ENCODE peak calls at places on chromosome 11, in four cellular contexts. J is Ammon's horn, L is SJSA1, X is fibroblast of mammary gland. S is an unnamed sample.
A peak's percentile ranks its signal among the peaks of the same experiment; 100 is the strongest.

GRCh38 chr11:80462211-80462610 is 1021.4 kb upstream of the TENM4 start:
- DNase-seq in J (no peak), L (no peak), X (peak; percentile 1), S (no peak)

GRCh38 chr11:46064221-46064620 is 57.0 kb downstream of the PHF21A start:
- DNase-seq in L (no peak), J (no peak), X (peak; percentile 12), S (no peak)

GRCh38 chr11:69126286-69126685 is 29.4 kb upstream of the SMIM38 start:
- DNase-seq in J (no peak), L (no peak), X (no peak), S (peak; percentile 59)

GRCh38 chr11:111982019-111982464 is 43.2 kb upstream of the DLAT start:
- DNase-seq in J (peak; percentile 59), L (no peak), X (peak; percentile 46), S (peak; percentile 86)

GRCh38 chr11:119416606-119417580 is 6.1 kb downstream of the THY1 start:
- DNase-seq in J (peak; percentile 43), L (no peak), X (peak; percentile 73), S (no peak)

GRCh38 chr11:62707277-62707771 is at the start of the genes BSCL2 and GNG3:
- DNase-seq in J (peak; percentile 91), X (no peak), L (no peak), S (peak; percentile 99)

GRCh38 chr11:128021304-128022006 is 565.9 kb downstream of the ETS1 start:
- DNase-seq in L (no peak), X (no peak), J (no peak), S (no peak)

GRCh38 chr11:118211006-118211405 is 13.8 kb downstream of the JAML start:
- DNase-seq in X (peak; percentile 24), L (no peak), J (peak; percentile 57), S (peak; percentile 49)

GRCh38 chr11:130092661-130093060 is 23.0 kb downstream of the APLP2 start:
- DNase-seq in L (no peak), J (no peak), X (no peak), S (no peak)

GRCh38 chr11:35318309-35318708 is 101.0 kb downstream of the SLC1A2 start:
- DNase-seq in J (no peak), L (no peak), X (no peak), S (no peak)

GRCh38 chr11:77188912-77189491 is 61.0 kb downstream of the MYO7A start:
- DNase-seq in J (no peak), L (no peak), X (no peak), S (no peak)

GRCh38 chr11:115409691-115410220 is 94.5 kb downstream of the CADM1 start:
- DNase-seq in L (no peak), J (peak; percentile 58), X (no peak), S (no peak)

GRCh38 chr11:76744186-76745058 is 38.7 kb upstream of the TSKU start:
- DNase-seq in J (peak; percentile 40), X (peak; percentile 57), L (no peak), S (no peak)

GRCh38 chr11:14015711-14016110 is 53.2 kb downstream of the SPON1 start:
- DNase-seq in J (no peak), L (peak; percentile 76), X (peak; percentile 72), S (no peak)

GRCh38 chr11:62757846-62758788 is 3.3 kb upstream of the POLR2G start:
- DNase-seq in X (no peak), L (no peak), J (no peak), S (no peak)

GRCh38 chr11:2578006-2578933 is 121.5 kb downstream of the KCNQ1OT1 start:
- DNase-seq in X (no peak), J (no peak), L (no peak), S (no peak)

GRCh38 chr11:116454020-116454645 is 318.7 kb downstream of the BUD13 start:
- DNase-seq in X (peak; percentile 26), J (peak; percentile 63), L (peak; percentile 45), S (peak; percentile 51)

GRCh38 chr11:117217141-117217609 is 14.7 kb downstream of the PCSK7 start:
- DNase-seq in X (peak; percentile 61), J (no peak), L (no peak), S (no peak)

GRCh38 chr11:76208829-76209670 is 2.7 kb upstream of the WNT11 start:
- DNase-seq in X (peak; percentile 28), L (no peak), J (peak; percentile 46), S (peak; percentile 52)

GRCh38 chr11:33692013-33692504 is 8.6 kb downstream of the C11orf91 start:
- DNase-seq in J (peak; percentile 88), X (peak; percentile 97), L (peak; percentile 94), S (peak; percentile 43)

GRCh38 chr11:63872833-63873201 is 33.9 kb downstream of the MARK2 start:
- DNase-seq in L (no peak), X (no peak), J (no peak), S (no peak)

GRCh38 chr11:65291613-65292012 is 23.1 kb upstream of the CDC42EP2 start:
- DNase-seq in X (peak; percentile 80), J (peak; percentile 96), L (peak; percentile 84), S (no peak)

GRCh38 chr11:86559311-86559945 is 113.0 kb downstream of the ME3 start:
- DNase-seq in X (peak; percentile 90), L (no peak), J (no peak), S (peak; percentile 54)

GRCh38 chr11:9753031-9753430 is 89.2 kb downstream of the SWAP70 start:
- DNase-seq in X (peak; percentile 81), J (no peak), L (peak; percentile 73), S (no peak)

GRCh38 chr11:110989734-110990133 is 255.8 kb upstream of the POU2AF2 start:
- DNase-seq in J (peak; percentile 23), L (no peak), X (peak; percentile 95), S (peak; percentile 5)

GRCh38 chr11:2443881-2444300 is 423 bp downstream of the TRPM5 start:
- DNase-seq in X (no peak), J (no peak), L (no peak), S (no peak)

GRCh38 chr11:79313513-79313912 is 127.3 kb downstream of the TENM4 start:
- DNase-seq in J (peak; percentile 80), X (no peak), L (no peak), S (no peak)

GRCh38 chr11:12857572-12857971 is 151.5 kb upstream of the RASSF10 start:
- DNase-seq in J (no peak), X (no peak), L (no peak), S (no peak)

GRCh38 chr11:76235233-76236091 is 29.2 kb upstream of the WNT11 start:
- DNase-seq in L (peak; percentile 80), J (peak; percentile 96), X (peak; percentile 90), S (peak; percentile 97)

GRCh38 chr11:47413908-47414684 is 5.7 kb downstream of the SLC39A13 start:
- DNase-seq in X (peak; percentile 97), J (no peak), L (no peak), S (no peak)

GRCh38 chr11:69465236-69466000 is 16.0 kb upstream of the LINC01488 start:
- DNase-seq in J (no peak), X (no peak), L (no peak), S (no peak)

GRCh38 chr11:104534268-104534667 is 364.0 kb downstream of the CASP12 start:
- DNase-seq in J (peak; percentile 19), L (no peak), X (peak; percentile 74), S (no peak)

GRCh38 chr11:77999446-77999845 is 5.0 kb upstream of the INTS4 start:
- DNase-seq in J (no peak), L (no peak), X (no peak), S (no peak)

GRCh38 chr11:92008249-92008648 is 216.4 kb upstream of the FAT3 start:
- DNase-seq in L (no peak), X (no peak), J (no peak), S (no peak)

S was measured in cerebellar cortex.